ENCODE peak calls at places on chromosomes 3 and 15, in eight cellular contexts. B, S, C, M, I, R, Y and L are unnamed samples.

GRCh38 chr3:171327441-171328174 is 132.6 kb downstream of the TNIK start:
- DNase-seq in I (no peak), M (no peak), C (no peak), B (no peak), Y (no peak), R (no peak), S (no peak), L (no peak)

GRCh38 chr15:72127724-72128322 is 9.6 kb downstream of the SENP8 start:
- DNase-seq in S (no peak), M (no peak), B (no peak), R (no peak), C (no peak), Y (no peak), I (no peak), L (no peak)

GRCh38 chr3:166473501-166473900 is 636.3 kb upstream of the BCHE start:
- DNase-seq in B (no peak), Y (no peak), R (no peak), I (no peak), M (no peak), S (no peak), C (no peak), L (no peak)

GRCh38 chr3:171122212-171122611 is 95.7 kb upstream of the SLC2A2 start:
- DNase-seq in S (no peak), B (no peak), R (no peak), Y (no peak), M (no peak), I (no peak), C (no peak), L (no peak)

GRCh38 chr15:63003836-63004610 is 38.5 kb upstream of the TPM1 start:
- DNase-seq in R (no peak), M (no peak), I (no peak), Y (no peak), C (no peak), S (no peak), B (no peak), L (no peak)

GRCh38 chr15:66042624-66043023 is 173.3 kb downstream of the RAB11A start:
- DNase-seq in B (no peak), M (no peak), Y (no peak), C (no peak), S (peak), I (no peak), R (no peak), L (no peak)

GRCh38 chr3:23837691-23838090 is 31.9 kb downstream of the UBE2E1 start:
- DNase-seq in S (no peak), R (no peak), B (no peak), Y (no peak), I (no peak), C (no peak), M (no peak), L (no peak)

GRCh38 chr3:60262546-60262945 is 988.7 kb downstream of the FHIT start:
- DNase-seq in S (no peak), I (no peak), Y (no peak), B (no peak), C (no peak), R (no peak), M (no peak), L (no peak)

GRCh38 chr3:128546646-128547045 is 53.6 kb upstream of the GATA2 start:
- DNase-seq in I (no peak), S (no peak), M (peak), C (no peak), R (no peak), Y (peak), B (peak), L (no peak)

GRCh38 chr3:170524072-170524471 is 61.8 kb downstream of the SLC7A14 start:
- DNase-seq in S (no peak), C (no peak), I (no peak), B (no peak), Y (no peak), M (no peak), R (no peak), L (no peak)

GRCh38 chr3:167859610-167860009 is 124.1 kb downstream of the SERPINI1 start:
- DNase-seq in Y (no peak), B (no peak), M (no peak), I (no peak), S (no peak), C (no peak), R (no peak), L (no peak)

GRCh38 chr3:8606666-8607065 is 37.9 kb downstream of the SSUH2 start:
- DNase-seq in Y (no peak), C (no peak), R (no peak), I (no peak), B (no peak), M (no peak), S (no peak), L (no peak)

GRCh38 chr3:9507586-9508578 is 45.7 kb downstream of the LHFPL4 start:
- DNase-seq in R (no peak), S (no peak), M (no peak), C (no peak), B (no peak), I (no peak), Y (no peak), L (no peak)

DNA sequence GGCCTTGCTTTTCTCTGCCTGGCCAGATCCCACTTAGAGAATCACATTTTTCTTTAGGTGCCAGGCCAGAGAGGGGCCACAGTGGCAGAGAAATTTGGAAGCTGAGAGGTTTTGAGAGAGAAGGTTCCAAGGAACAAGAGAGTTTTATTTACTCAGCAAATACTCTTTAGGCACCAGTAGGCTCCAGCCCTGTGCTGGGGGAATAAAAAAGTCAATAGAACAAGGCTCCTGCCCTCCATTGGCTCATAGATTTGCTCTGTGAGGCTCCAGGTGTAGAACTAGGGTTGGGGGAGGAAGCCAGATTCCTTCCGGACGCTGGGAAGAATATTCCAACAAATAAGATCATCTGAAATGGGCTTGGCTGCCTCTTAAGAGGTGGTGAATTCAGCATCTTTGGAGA is 59.9 kb downstream of the ST8SIA2 start:
- DNase-seq in C (no peak), S (no peak), B (no peak), Y (no peak), R (no peak), M (no peak), I (no peak), L (no peak)
- TF ChIP-seq EP300 in C (no peak), S (no peak), B (no peak), Y (no peak), R (no peak), M (no peak), I (no peak), L (no peak)

DNA sequence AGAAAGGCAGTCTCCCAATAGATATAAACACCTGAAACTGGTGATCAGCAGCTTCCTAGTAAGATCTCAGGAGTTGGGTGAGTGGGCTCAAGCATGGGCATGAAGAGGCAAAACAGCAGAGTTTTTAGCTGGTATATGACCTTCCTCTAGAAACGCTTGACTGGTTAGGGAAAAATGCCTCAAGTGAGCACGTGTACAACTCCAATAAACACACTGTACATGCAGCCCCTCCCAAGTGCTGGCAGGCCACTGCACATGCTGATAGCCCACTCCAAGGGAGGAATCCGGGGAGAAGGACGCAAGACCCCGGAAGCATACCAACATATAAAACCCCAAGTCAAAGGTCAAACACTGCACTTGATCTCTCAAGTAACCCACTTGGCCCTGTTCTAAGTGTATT is 143.0 kb downstream of the FMN1 start:
- DNase-seq in B (no peak), M (no peak), I (no peak), C (no peak), R (no peak), S (no peak), Y (no peak), L (no peak)
- TF ChIP-seq EP300 in B (no peak), M (no peak), I (no peak), C (no peak), R (no peak), S (no peak), Y (no peak), L (no peak)

DNA sequence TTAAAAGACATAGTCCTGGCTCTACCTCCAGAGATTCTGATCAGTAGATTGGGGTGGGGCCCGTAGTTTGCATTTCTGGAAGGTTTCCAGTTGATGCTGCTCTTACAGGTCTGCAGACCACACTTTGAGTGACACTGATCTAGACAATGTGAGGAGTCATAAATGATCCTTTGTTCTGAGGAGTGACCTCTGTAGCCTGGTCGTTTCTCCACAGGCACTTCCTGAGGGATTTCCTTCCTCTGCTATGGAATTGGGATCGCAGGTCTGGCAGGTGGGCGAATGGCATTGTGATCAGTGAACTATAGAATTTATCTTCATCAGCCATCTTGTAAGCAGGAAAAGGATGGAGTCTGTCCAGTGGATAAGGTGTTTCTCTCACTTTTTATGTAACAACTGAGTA is 5.5 kb downstream of the GFM1 start:
- DNase-seq in S (no peak), C (no peak), M (no peak), Y (peak), B (peak), I (no peak), R (no peak), L (no peak)
- TF ChIP-seq EP300 in S (no peak), C (no peak), M (no peak), Y (no peak), B (no peak), I (no peak), R (no peak), L (no peak)

DNA sequence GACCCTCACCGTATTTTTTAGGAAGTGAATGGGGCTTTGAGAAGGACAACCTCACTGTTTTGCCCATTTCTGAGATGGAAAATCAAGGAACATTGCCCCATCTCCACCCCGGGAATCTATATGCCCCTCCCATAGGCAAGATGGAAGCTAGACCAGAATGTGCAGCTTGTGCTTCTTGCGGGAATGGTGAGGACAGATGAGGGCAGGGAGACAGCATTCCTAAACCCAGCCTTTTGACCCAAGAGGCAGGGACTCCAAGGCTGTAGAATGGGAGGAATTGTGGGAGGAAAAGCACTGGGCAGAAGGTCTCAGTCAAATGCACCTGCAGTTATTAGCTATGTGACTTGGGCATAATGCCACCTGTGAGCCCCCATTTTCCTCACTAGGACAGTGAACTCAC is 66.9 kb downstream of the SMAD3 start:
- DNase-seq in Y (no peak), B (no peak), R (no peak), S (no peak), I (no peak), C (no peak), M (no peak), L (no peak)
- TF ChIP-seq EP300 in Y (no peak), B (no peak), R (no peak), S (no peak), I (no peak), C (no peak), M (no peak), L (no peak)

GRCh38 chr3:193314161-193314560 is 64.4 kb downstream of the ATP13A5 start:
- DNase-seq in M (no peak), I (no peak), R (no peak), S (no peak), B (peak), C (no peak), Y (no peak), L (no peak)
- TF ChIP-seq EP300 in M (no peak), I (no peak), R (no peak), S (no peak), B (no peak), C (no peak), Y (no peak), L (no peak)

GRCh38 chr15:82036461-82036860 is 9.4 kb downstream of the MEX3B start:
- DNase-seq in C (no peak), R (no peak), M (no peak), B (no peak), Y (no peak), S (no peak), I (no peak), L (no peak)
- TF ChIP-seq EP300 in C (no peak), R (no peak), M (no peak), B (no peak), Y (no peak), S (no peak), I (no peak), L (no peak)

GRCh38 chr3:146968204-146968651 is 363.1 kb upstream of the PLSCR5 start:
- DNase-seq in B (no peak), C (no peak), M (no peak), R (no peak), I (no peak), Y (no peak), S (no peak), L (no peak)
- TF ChIP-seq EP300 in B (no peak), C (no peak), M (no peak), R (no peak), I (no peak), Y (no peak), S (no peak), L (no peak)